ENCODE peak calls at places on chromosomes 4 and X, in seven cellular contexts. J, V, O, H, Z, W and M are unnamed samples.

GRCh38 chrX:68234171-68234910 is 199.0 kb downstream of the OPHN1 start:
- DNase-seq in J (no peak), V (no peak), O (no peak), H (no peak), Z (no peak), W (no peak), M (no peak)

GRCh38 chrX:17038681-17039161 is 92.3 kb downstream of the REPS2 start:
- DNase-seq in J (no peak), V (no peak), O (peak), H (no peak), Z (peak), W (no peak), M (no peak)

GRCh38 chr4:148790691-148791090 is 348.5 kb upstream of the NR3C2 start:
- DNase-seq in J (no peak), V (no peak), O (no peak), H (no peak), Z (no peak), W (no peak), M (no peak)

GRCh38 chrX:57528670-57529255 is 63.0 kb upstream of the ZXDB start:
- DNase-seq in J (no peak), V (peak), O (no peak), H (no peak), Z (no peak), W (peak), M (no peak)

GRCh38 chr4:186201535-186202230 is 10.3 kb downstream of the CYP4V2 start:
- DNase-seq in J (no peak), V (peak), O (peak), H (peak), Z (no peak), W (peak), M (no peak)

GRCh38 chr4:139555073-139555704 is 830 bp downstream of the SETD7 start:
- DNase-seq in J (peak), V (peak), O (peak), H (peak), Z (peak), W (peak), M (no peak)

GRCh38 chr4:127364397-127364796 is 268.4 kb upstream of the INTU start:
- DNase-seq in J (no peak), V (no peak), O (no peak), H (no peak), Z (no peak), W (peak), M (no peak)

GRCh38 chr4:79855081-79855480 is 217.9 kb downstream of the ANTXR2 start:
- DNase-seq in J (no peak), V (no peak), O (no peak), H (no peak), Z (no peak), W (no peak), M (no peak)

GRCh38 chr4:62209757-62210156 is 1009.6 kb downstream of the ADGRL3 start:
- DNase-seq in J (no peak), V (no peak), O (no peak), H (no peak), Z (no peak), W (no peak), M (no peak)

GRCh38 chrX:131818297-131818936 is 204.7 kb upstream of the STK26 start:
- DNase-seq in J (no peak), V (no peak), O (no peak), H (no peak), Z (no peak), W (no peak), M (no peak)

GRCh38 chrX:39043838-39044550 is 242.7 kb downstream of the MID1IP1 start:
- DNase-seq in J (no peak), V (no peak), O (no peak), H (no peak), Z (no peak), W (no peak), M (no peak)

GRCh38 chr4:39883645-39884044 is 94.1 kb downstream of the PDS5A start:
- DNase-seq in J (no peak), V (no peak), O (no peak), H (no peak), Z (no peak), W (no peak), M (no peak)

GRCh38 chrX:151084454-151084853 is 91.9 kb upstream of the GPR50 start:
- DNase-seq in J (no peak), V (no peak), O (no peak), H (no peak), Z (no peak), W (no peak), M (no peak)

GRCh38 chrX:85501349-85501748 is 121.9 kb upstream of the POF1B start:
- DNase-seq in J (no peak), V (no peak), O (no peak), H (no peak), Z (no peak), W (no peak), M (no peak)

GRCh38 chrX:47210661-47211425 is 7.6 kb upstream of the CDK16 start:
- DNase-seq in J (no peak), V (no peak), O (no peak), H (no peak), Z (no peak), W (no peak), M (no peak)

GRCh38 chr4:9602389-9602914 is 158.2 kb downstream of the DEFB131A start:
- DNase-seq in J (no peak), V (no peak), O (no peak), H (no peak), Z (no peak), W (no peak), M (no peak)

GRCh38 chrX:151227637-151228036 is 51.3 kb downstream of the GPR50 start:
- DNase-seq in J (no peak), V (no peak), O (no peak), H (peak), Z (no peak), W (no peak), M (no peak)

GRCh38 chrX:41946973-41947612 is 23.7 kb upstream of the CASK start:
- DNase-seq in J (no peak), V (no peak), O (no peak), H (no peak), Z (no peak), W (no peak), M (no peak)

GRCh38 chrX:68443155-68443868 is 10.0 kb upstream of the OPHN1 start:
- DNase-seq in J (peak), V (no peak), O (no peak), H (no peak), Z (no peak), W (peak), M (no peak)

GRCh38 chr4:142405021-142405991 is 440.8 kb downstream of the INPP4B start:
- DNase-seq in J (peak), V (no peak), O (no peak), H (no peak), Z (peak), W (peak), M (no peak)

GRCh38 chrX:153769865-153770605 is 6.0 kb downstream of the PLXNB3 start:
- DNase-seq in J (no peak), V (no peak), O (peak), H (no peak), Z (no peak), W (no peak), M (no peak)

GRCh38 chr4:17561195-17561909 is 15.6 kb upstream of the LAP3 start:
- DNase-seq in J (no peak), V (no peak), O (peak), H (no peak), Z (peak), W (no peak), M (no peak)

GRCh38 chrX:52346462-52347165 is 22.2 kb upstream of the XAGE2 start:
- DNase-seq in J (no peak), V (no peak), O (no peak), H (no peak), Z (no peak), W (peak), M (no peak)

DNA sequence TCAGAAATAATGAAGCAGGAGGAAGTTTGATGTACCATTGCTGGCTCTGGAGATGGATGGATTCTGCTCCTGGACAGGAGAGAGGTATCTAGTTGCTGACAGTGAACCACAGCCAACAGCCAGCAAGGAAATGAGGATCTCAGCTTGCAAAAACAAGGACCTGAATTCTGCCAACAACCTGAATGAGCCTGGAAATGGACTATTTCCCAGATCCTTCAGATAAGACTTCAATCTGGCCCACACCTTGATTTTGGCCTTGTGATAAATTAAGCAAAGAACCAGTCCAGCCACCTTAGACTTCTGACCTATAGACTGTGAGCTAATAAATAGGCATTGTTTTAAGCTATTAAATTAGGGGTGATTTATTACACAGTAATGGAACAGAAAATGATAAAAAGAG is 220.3 kb downstream of the ADAMTS3 start:
- DNase-seq in J (no peak), V (no peak), O (no peak), H (no peak), Z (no peak), W (no peak), M (no peak)
- TF ChIP-seq CTCF in J (no peak), V (no peak), O (no peak), H (no peak), Z (no peak), W (no peak), M (no peak)

GRCh38 chrX:136202889-136203288 is 48.3 kb downstream of the MAP7D3 start:
- DNase-seq in J (no peak), V (no peak), O (no peak), H (no peak), Z (peak), W (no peak), M (no peak)

GRCh38 chrX:136199365-136199764 is 51.8 kb downstream of the MAP7D3 start:
- DNase-seq in J (no peak), V (no peak), O (no peak), H (no peak), Z (no peak), W (no peak), M (no peak)

GRCh38 chrX:136198678-136199243 is 51.4 kb downstream of the FHL1 start:
- DNase-seq in J (no peak), V (no peak), O (no peak), H (no peak), Z (no peak), W (no peak), M (no peak)

GRCh38 chrX:136201601-136202000 is 49.6 kb downstream of the MAP7D3 start:
- DNase-seq in J (no peak), V (no peak), O (no peak), H (no peak), Z (no peak), W (no peak), M (no peak)

DNA sequence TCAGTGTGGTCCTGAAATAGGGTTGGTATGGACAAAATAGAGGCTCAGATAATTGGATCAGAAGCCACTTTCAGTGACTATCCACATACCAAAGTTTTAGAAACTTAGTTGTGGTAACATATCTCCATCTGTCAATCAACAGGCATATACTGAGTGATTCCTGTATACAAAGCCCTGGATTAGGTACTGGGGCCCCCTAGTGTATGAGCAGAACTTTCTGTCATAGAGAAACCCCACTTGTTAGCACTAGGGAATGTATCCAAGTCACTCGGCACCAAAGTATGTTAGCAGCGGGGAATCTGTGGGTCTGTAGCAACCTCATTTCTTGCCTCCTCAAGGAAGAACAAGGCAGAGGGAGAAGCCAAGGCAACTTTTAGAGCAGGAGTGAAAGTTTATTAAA is 50.7 kb downstream of the MAP7D3 start:
- DNase-seq in J (no peak), V (peak), O (no peak), H (no peak), Z (no peak), W (peak), M (no peak)
- TF ChIP-seq CTCF in J (peak), V (peak), O (peak), H (no peak), Z (peak), W (peak), M (peak)

GRCh38 chrX:64885850-64886249 is 90.4 kb downstream of the ZC4H2 start:
- DNase-seq in J (no peak), V (peak), O (peak), H (no peak), Z (no peak), W (peak), M (no peak)
- TF ChIP-seq CTCF in J (peak), V (peak), O (peak), H (peak), Z (peak), W (peak), M (no peak)

GRCh38 chr4:48340276-48340904 is 939 bp upstream of the SLAIN2 start:
- DNase-seq in J (peak), V (peak), O (no peak), H (no peak), Z (no peak), W (peak), M (no peak)

GRCh38 chr4:48342559-48342878 is 1.2 kb downstream of the SLAIN2 start:
- DNase-seq in J (no peak), V (peak), O (no peak), H (no peak), Z (no peak), W (no peak), M (no peak)

GRCh38 chr4:48341776-48342558 is 638 bp downstream of the SLAIN2 start:
- DNase-seq in J (peak), V (peak), O (peak), H (peak), Z (no peak), W (peak), M (no peak)

GRCh38 chr4:48339642-48340041 is 1.7 kb upstream of the SLAIN2 start:
- DNase-seq in J (no peak), V (no peak), O (no peak), H (no peak), Z (no peak), W (no peak), M (no peak)

DNA sequence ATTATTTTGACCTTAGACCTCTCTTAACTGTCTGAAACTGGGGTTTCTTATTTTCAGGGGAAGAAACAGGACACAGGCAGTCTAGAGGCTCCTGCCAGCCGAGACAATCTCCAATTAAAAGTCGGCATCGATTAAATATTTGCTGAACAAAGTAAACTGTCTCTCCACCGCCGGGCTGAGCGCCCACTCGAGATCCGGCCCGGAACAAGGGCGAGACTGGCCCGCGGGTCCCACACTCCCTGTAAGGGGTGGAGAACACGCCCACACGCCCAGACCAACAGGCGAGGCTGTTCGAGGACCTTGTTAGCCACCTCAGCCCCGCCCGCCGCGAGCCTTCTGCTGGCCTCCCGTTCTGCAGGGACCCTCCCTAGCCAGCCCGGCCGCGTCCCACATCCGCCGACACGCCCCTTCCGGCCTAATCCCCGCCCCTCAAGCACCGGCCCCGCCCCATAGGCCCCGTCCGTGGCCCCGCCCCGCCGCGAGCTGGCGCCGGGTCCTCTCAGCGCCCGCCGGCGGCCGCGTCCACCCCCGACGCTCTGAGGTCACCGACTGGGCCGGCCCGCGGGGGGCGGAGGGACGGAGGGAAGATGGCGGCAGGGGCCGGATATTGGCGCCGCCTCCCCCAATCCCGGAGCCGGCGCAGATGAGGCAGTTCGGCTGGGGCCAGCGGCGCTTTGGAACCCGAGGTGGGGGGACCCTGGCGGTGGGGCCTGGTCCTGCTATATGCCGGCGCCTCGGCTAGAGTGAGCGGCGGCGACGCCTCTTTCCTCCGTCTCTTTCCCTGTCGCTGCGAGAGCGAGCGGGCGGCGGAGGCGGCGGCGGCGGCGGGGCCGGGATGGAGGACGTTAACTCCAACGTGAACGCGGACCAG is at the start of gene SLAIN2:
- DNase-seq in J (peak), V (peak), O (peak), H (peak), Z (peak), W (peak), M (peak)
- TF ChIP-seq CTCF in J (peak), V (no peak), O (peak), H (peak), Z (peak), W (peak), M (peak)

GRCh38 chr4:151933122-151933827 is 172.5 kb upstream of the GATB start:
- DNase-seq in J (no peak), V (no peak), O (no peak), H (no peak), Z (no peak), W (peak), M (no peak)
- TF ChIP-seq CTCF in J (no peak), V (peak), O (no peak), H (peak), Z (no peak), W (no peak), M (no peak)

DNA sequence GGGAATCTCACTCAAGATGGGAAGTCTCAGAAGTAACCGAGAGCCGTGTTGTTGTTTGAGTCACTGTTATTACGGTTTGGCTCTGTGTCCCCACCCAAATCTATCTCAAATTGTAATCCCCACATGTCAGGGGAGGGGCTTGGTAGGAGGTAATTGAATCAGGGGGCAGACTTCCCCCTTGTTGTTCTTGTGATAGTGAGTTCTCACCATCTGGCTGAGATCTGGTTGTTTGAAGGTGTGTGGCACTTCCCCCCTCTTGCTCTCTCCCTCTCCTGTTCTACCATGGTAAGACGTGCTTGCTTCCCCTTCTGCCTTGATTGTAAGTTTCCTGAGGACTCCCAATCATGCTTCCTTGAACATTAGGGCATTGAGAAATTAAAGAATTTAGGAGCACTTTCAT is 37.0 kb downstream of the HAND2 start:
- DNase-seq in J (no peak), V (no peak), O (no peak), H (no peak), Z (no peak), W (no peak), M (no peak)
- TF ChIP-seq CTCF in J (no peak), V (no peak), O (no peak), H (no peak), Z (no peak), W (no peak), M (no peak)

GRCh38 chrX:119190736-119191282 is 45.3 kb upstream of the PGRMC1 start:
- DNase-seq in J (no peak), V (no peak), O (no peak), H (no peak), Z (no peak), W (peak), M (no peak)

GRCh38 chrX:119190251-119190651 is 45.8 kb upstream of the PGRMC1 start:
- DNase-seq in J (no peak), V (no peak), O (no peak), H (no peak), Z (no peak), W (no peak), M (no peak)

GRCh38 chrX:119189115-119189514 is 47.0 kb upstream of the PGRMC1 start:
- DNase-seq in J (no peak), V (no peak), O (no peak), H (no peak), Z (no peak), W (no peak), M (no peak)

GRCh38 chrX:119189586-119189985 is 46.5 kb upstream of the PGRMC1 start:
- DNase-seq in J (no peak), V (no peak), O (no peak), H (no peak), Z (no peak), W (no peak), M (no peak)

DNA sequence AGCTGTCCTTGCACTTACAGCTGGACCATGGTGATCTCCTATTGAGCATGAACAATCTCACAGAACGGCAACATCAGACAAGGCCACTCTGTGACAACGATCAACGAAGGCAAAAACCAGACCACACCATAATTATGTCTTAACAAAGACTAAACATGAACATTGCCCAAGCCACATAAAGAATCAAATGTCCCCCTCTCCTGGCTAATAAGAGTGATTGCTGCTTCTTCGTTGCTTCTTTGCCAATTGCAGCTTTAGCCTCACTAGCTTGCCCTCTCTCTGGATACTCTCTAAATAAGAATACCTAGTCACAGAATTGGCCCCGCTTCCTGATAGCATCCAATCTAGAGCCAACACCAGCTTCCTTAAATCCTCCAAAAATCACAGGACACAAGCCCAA is 41.5 kb upstream of the PGRMC1 start:
- DNase-seq in J (no peak), V (no peak), O (no peak), H (no peak), Z (no peak), W (peak), M (no peak)
- TF ChIP-seq CTCF in J (no peak), V (no peak), O (peak), H (peak), Z (peak), W (peak), M (peak)

DNA sequence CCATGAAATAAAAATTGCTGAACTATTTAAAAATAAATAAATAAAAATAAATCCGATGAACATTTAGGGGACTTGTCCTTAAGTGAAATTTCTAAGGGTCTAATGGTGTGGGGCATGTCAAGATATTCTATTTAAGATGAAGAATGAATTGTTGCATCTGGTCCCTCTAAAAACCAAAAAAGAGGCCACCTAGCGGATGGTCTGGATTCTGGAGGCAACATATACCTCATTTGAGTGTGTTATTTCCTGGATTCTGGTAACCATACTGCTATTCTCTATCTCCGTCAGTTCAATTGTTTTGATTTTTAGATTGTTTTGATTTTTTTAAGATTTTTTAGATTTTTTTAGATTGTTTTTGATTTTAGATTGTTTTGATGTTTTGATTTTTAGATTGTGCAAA is 28.3 kb downstream of the AGTR2 start:
- DNase-seq in J (no peak), V (peak), O (no peak), H (no peak), Z (no peak), W (peak), M (no peak)
- TF ChIP-seq CTCF in J (no peak), V (peak), O (peak), H (peak), Z (peak), W (peak), M (no peak)

GRCh38 chr4:178275671-178276360 is 833.6 kb upstream of the AGA start:
- DNase-seq in J (no peak), V (no peak), O (peak), H (no peak), Z (no peak), W (peak), M (no peak)
- TF ChIP-seq CTCF in J (no peak), V (peak), O (peak), H (no peak), Z (no peak), W (peak), M (no peak)